ENCODE peak calls at places on chromosomes 5 and 9, in eight cellular contexts. U is brain microvascular endothelial cell; A is testis; M is stomach; R is CD8-positive, alpha-beta T cell; V is heart left ventricle; Z is pancreas; B is tibial artery. I is an unnamed sample.

GRCh38 chr9:93392974-93393373 is 58.5 kb upstream of the FAM120A start:
- DNase-seq in U (no peak), A (no peak), M (no peak), R (no peak), V (no peak), Z (no peak), B (no peak), I (no peak)

GRCh38 chr9:38047301-38048251 is 21.5 kb downstream of the SHB start:
- DNase-seq in U (peak; percentile 93), A (no peak), M (peak; percentile 75), R (no peak), V (peak; percentile 75), Z (peak; percentile 84), B (peak; percentile 78), I (peak; percentile 22)

GRCh38 chr5:170429014-170429413 is 39.8 kb upstream of the KCNMB1 start:
- DNase-seq in U (no peak), A (no peak), M (no peak), R (no peak), V (no peak), Z (no peak), B (peak; percentile 10), I (no peak)

GRCh38 chr5:9149988-9150387 is 395.9 kb downstream of the SEMA5A start:
- DNase-seq in U (peak; percentile 36), A (no peak), M (no peak), R (no peak), V (no peak), Z (no peak), B (no peak), I (no peak)

GRCh38 chr9:137372693-137373610 is 50.0 kb downstream of the EXD3 start:
- DNase-seq in U (no peak), A (no peak), M (no peak), R (no peak), V (peak; percentile 18), Z (no peak), B (no peak), I (no peak)

GRCh38 chr5:135934939-135935338 is 19.8 kb downstream of the LECT2 start:
- DNase-seq in U (peak; percentile 7), A (no peak), M (no peak), R (no peak), V (no peak), Z (no peak), B (no peak), I (no peak)

GRCh38 chr9:127047971-127048370 is 74.5 kb downstream of the ANGPTL2 start:
- DNase-seq in U (no peak), A (no peak), M (no peak), R (no peak), V (no peak), Z (no peak), B (peak; percentile 33), I (no peak)

GRCh38 chr5:59768204-59769040 is 125.1 kb downstream of the PDE4D start:
- DNase-seq in U (peak; percentile 83), A (peak; percentile 67), M (peak; percentile 76), R (no peak), V (peak; percentile 54), Z (peak; percentile 57), B (peak; percentile 70), I (no peak)

DNA sequence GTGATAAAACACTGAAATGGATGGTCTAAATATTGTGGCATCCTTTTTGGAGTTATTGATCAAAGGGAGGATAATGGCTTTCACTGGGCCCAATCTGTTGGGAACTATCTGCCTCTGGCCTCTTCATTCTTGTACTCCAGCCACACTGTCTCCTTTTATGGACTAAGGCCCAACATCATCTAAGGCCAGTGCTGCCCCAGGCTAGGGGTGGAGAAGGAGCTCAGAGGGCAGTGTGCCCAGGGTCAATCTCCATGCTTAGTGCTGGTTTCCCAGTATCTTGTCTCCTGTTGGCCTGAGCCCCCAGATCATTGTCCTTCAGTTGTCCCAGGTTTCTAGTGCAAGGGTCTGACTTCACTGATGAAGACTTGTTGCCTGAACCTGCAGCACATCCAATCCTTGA is 26.4 kb upstream of the JMY start:
- DNase-seq in U (no peak), A (no peak), M (no peak), R (no peak), V (no peak), Z (no peak), B (no peak), I (no peak)
- H3K36me3 ChIP-seq in U (no peaks in the 10 kb centered on the region), A (no peaks in the 10 kb centered on the region), M (no peaks in the 10 kb centered on the region), R (no peaks in the 10 kb centered on the region), V (no peaks in the 10 kb centered on the region), Z (no peaks in the 10 kb centered on the region), B (no peaks in the 10 kb centered on the region), I (no peaks in the 10 kb centered on the region)

GRCh38 chr5:96048763-96049162 is 87.1 kb upstream of the ELL2 start:
- DNase-seq in U (no peak), A (no peak), M (peak; percentile 42), R (no peak), V (no peak), Z (peak; percentile 23), B (no peak), I (no peak)
- TF ChIP-seq CTCF in U (no peak), A (no peak), M (no peak), R (no peak), V (no peak), Z (no peak), B (no peak), I (no peak)

GRCh38 chr5:347712-348284 is 26.3 kb downstream of the AHRR start:
- DNase-seq in U (no peak), A (peak; percentile 7), M (no peak), R (no peak), V (no peak), Z (no peak), B (no peak), I (no peak)
- H3K36me3 ChIP-seq in U (no peaks in the 10 kb centered on the region), A (no peaks in the 10 kb centered on the region), M (no peaks in the 10 kb centered on the region), R (no peaks in the 10 kb centered on the region), V (no peaks in the 10 kb centered on the region), Z (no peaks in the 10 kb centered on the region), B (no peaks in the 10 kb centered on the region), I (no peaks in the 10 kb centered on the region)

GRCh38 chr5:41707853-41708603 is 162.2 kb downstream of the OXCT1 start:
- DNase-seq in U (peak; percentile 61), A (no peak), M (no peak), R (no peak), V (no peak), Z (no peak), B (no peak), I (no peak)
- TF ChIP-seq CTCF in U (peak; percentile 69), A (no peak), M (no peak), R (no peak), V (no peak), Z (no peak), B (peak; percentile 25), I (peak; percentile 49)

GRCh38 chr5:155380480-155380879 is 366.9 kb downstream of the KIF4B start:
- DNase-seq in U (no peak), A (no peak), M (no peak), R (no peak), V (no peak), Z (no peak), B (no peak), I (no peak)
- H3K36me3 ChIP-seq in U (no peaks in the 10 kb centered on the region), A (no peaks in the 10 kb centered on the region), M (no peaks in the 10 kb centered on the region), R (no peaks in the 10 kb centered on the region), V (no peaks in the 10 kb centered on the region), Z (no peaks in the 10 kb centered on the region), B (no peaks in the 10 kb centered on the region), I (no peaks in the 10 kb centered on the region)

GRCh38 chr5:127959152-127959764 is 124.3 kb upstream of the SLC12A2 start:
- DNase-seq in U (peak; percentile 92), A (peak; percentile 29), M (peak; percentile 70), R (no peak), V (peak; percentile 75), Z (peak; percentile 53), B (no peak), I (peak; percentile 72)

GRCh38 chr5:127960126-127960744 is 123.3 kb upstream of the SLC12A2 start:
- DNase-seq in U (no peak), A (no peak), M (no peak), R (no peak), V (no peak), Z (no peak), B (no peak), I (peak; percentile 7)

GRCh38 chr5:127957701-127958190 is 125.8 kb upstream of the SLC12A2 start:
- DNase-seq in U (no peak), A (no peak), M (no peak), R (no peak), V (no peak), Z (no peak), B (no peak), I (no peak)

GRCh38 chr5:127958421-127959011 is 125.0 kb upstream of the SLC12A2 start:
- DNase-seq in U (no peak), A (no peak), M (no peak), R (no peak), V (no peak), Z (no peak), B (no peak), I (no peak)

DNA sequence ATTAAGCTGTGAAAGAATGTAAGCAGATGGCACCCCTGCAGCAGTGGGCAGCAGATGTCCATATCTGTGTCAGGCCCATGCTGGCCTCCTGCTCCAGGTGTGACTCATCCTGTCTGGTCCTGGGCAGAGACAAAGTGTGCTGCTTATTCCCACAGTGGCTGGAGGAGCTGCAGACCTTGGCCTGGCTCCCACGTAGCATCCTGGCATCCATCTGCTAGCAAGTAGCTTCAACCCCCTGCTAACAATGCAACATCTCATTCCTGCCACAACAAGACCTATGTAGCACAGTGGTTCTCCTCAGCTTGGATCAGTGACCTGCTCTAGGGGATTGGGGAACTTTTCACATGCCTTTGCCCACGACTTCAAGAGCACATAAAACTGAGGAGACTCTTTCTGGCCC is 126.4 kb upstream of the SLC12A2 start:
- DNase-seq in U (peak; percentile 34), A (no peak), M (no peak), R (no peak), V (no peak), Z (no peak), B (no peak), I (no peak)
- TF ChIP-seq CTCF in U (peak; percentile 29), A (no peak), M (no peak), R (no peak), V (no peak), Z (no peak), B (no peak), I (no peak)

GRCh38 chr9:85969727-85970126 is 28.8 kb downstream of the NAA35 start:
- DNase-seq in U (no peak), A (no peak), M (no peak), R (no peak), V (no peak), Z (no peak), B (no peak), I (no peak)

GRCh38 chr9:85960688-85961093 is 19.7 kb downstream of the NAA35 start:
- DNase-seq in U (no peak), A (no peak), M (no peak), R (no peak), V (no peak), Z (no peak), B (no peak), I (no peak)

GRCh38 chr9:85964526-85964925 is 23.6 kb downstream of the NAA35 start:
- DNase-seq in U (no peak), A (no peak), M (no peak), R (no peak), V (no peak), Z (no peak), B (no peak), I (no peak)

GRCh38 chr9:85959955-85960354 is 19.0 kb downstream of the NAA35 start:
- DNase-seq in U (no peak), A (no peak), M (no peak), R (no peak), V (no peak), Z (no peak), B (no peak), I (no peak)

DNA sequence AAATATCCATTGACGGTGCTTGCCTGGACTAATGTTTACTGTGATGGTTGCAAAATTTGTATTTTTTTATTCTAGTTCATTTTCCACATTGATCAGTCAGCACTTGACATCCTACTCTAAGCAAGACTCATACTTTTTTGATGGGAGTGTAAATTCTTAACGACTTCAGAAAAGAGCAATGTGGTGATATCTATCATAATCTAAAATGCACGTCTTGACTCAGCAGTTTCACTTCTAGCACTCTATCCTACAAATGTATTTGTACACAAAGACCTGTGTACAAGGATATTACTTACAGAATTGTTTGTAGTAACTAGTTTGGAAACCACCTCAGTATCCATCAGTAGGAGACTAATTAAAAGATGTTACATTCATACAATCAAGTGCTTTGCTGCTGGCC is 24.0 kb downstream of the NAA35 start:
- DNase-seq in U (no peak), A (no peak), M (no peak), R (no peak), V (no peak), Z (no peak), B (no peak), I (no peak)
- H3K36me3 ChIP-seq in U (peaks cover 17% of the 10 kb centered on the region), A (no peaks in the 10 kb centered on the region), M (peaks cover 86% of the 10 kb centered on the region), R (peaks cover 19% of the 10 kb centered on the region), V (peaks cover 82% of the 10 kb centered on the region), Z (no peaks in the 10 kb centered on the region), B (peaks cover 32% of the 10 kb centered on the region), I (peaks cover 36% of the 10 kb centered on the region)